ENCODE peak calls at places on chromosomes 16 and 17, in nine cellular contexts. Q is LHCN-M2; B is ACHN; H is activated naive CD4-positive, alpha-beta T cell treated with anti-CD3 and anti-CD28 coated beads for 36 hours; U is activated CD8-positive, alpha-beta T cell treated with anti-CD3 and anti-CD28 coated beads for 36 hours; E is right lobe of liver; G is foreskin fibroblast; K is Ammon's horn; L is amygdala. C is an unnamed sample.

GRCh38 chr17:29345066-29345465 is 45.1 kb upstream of the TAOK1 start:
- DNase-seq in Q (no peak), G (no peak), B (no peak), H (no peak), K (no peak), E (no peak), L (no peak), U (no peak), C (no peak)

GRCh38 chr17:42538482-42538881 is 2.4 kb downstream of the NAGLU start:
- DNase-seq in G (no peak), H (no peak), Q (no peak), K (no peak), L (no peak), B (no peak), E (no peak), U (no peak), C (no peak)

GRCh38 chr17:28416703-28417311 is 10.8 kb upstream of the SLC46A1 start:
- DNase-seq in E (peak; percentile 62), L (no peak), Q (peak; percentile 52), H (peak; percentile 76), K (peak; percentile 58), B (peak; percentile 68), U (peak; percentile 72), G (peak; percentile 32), C (no peak)

GRCh38 chr16:17149904-17150483 is 320.8 kb downstream of the XYLT1 start:
- DNase-seq in Q (no peak), H (no peak), B (no peak), E (no peak), U (no peak), G (no peak), K (no peak), L (no peak), C (no peak)

GRCh38 chr17:42289863-42290165 is 1.5 kb downstream of the STAT5A start:
- DNase-seq in K (no peak), G (no peak), E (no peak), H (peak; percentile 74), B (no peak), Q (no peak), L (no peak), U (peak; percentile 82), C (peak; percentile 37)

GRCh38 chr17:68511671-68512246 is 471 bp upstream of the PRKAR1A start:
- DNase-seq in E (peak; percentile 86), Q (peak; percentile 72), H (peak; percentile 58), G (peak; percentile 71), U (peak; percentile 79), B (peak; percentile 65), L (peak; percentile 80), K (peak; percentile 83), C (peak; percentile 13)

GRCh38 chr17:43917348-43918025 is 10.2 kb upstream of the MPP2 start:
- DNase-seq in U (peak; percentile 65), B (no peak), G (no peak), K (peak; percentile 57), Q (no peak), L (peak; percentile 19), E (peak; percentile 57), H (peak; percentile 73), C (peak; percentile 22)

GRCh38 chr16:11460820-11461594 is 115.7 kb downstream of the RMI2 start:
- DNase-seq in Q (no peak), L (no peak), G (no peak), H (no peak), K (no peak), U (no peak), E (no peak), B (no peak), C (no peak)

GRCh38 chr17:81153340-81153803 is 11.9 kb upstream of the PVALEF start:
- DNase-seq in L (peak; percentile 84), H (no peak), B (no peak), G (peak; percentile 21), Q (peak; percentile 85), K (peak; percentile 93), U (no peak), E (no peak), C (no peak)

GRCh38 chr17:76189741-76190140 is 48.7 kb upstream of the FOXJ1 start:
- DNase-seq in K (no peak), B (no peak), H (no peak), G (no peak), L (no peak), Q (no peak), E (no peak), U (no peak), C (no peak)

GRCh38 chr17:64506576-64507417 is at the start of gene CEP95:
- DNase-seq in Q (peak; percentile 97), H (peak; percentile 95), U (peak; percentile 98), K (peak; percentile 96), L (peak; percentile 97), B (peak; percentile 95), G (peak; percentile 98), E (peak; percentile 93), C (peak; percentile 90)

GRCh38 chr17:9902116-9902515 is 3.0 kb downstream of the RCVRN start:
- DNase-seq in K (no peak), L (no peak), U (no peak), Q (no peak), B (no peak), H (no peak), E (no peak), G (no peak), C (no peak)

GRCh38 chr17:48722924-48723554 is at the start of gene PRAC2:
- DNase-seq in G (no peak), Q (no peak), E (no peak), H (no peak), U (no peak), K (no peak), B (no peak), L (no peak), C (no peak)

GRCh38 chr17:2238432-2239169 is 65.0 kb downstream of the SMG6 start:
- DNase-seq in K (peak; percentile 85), G (no peak), L (peak; percentile 41), Q (no peak), E (no peak), H (no peak), B (no peak), U (no peak), C (no peak)

GRCh38 chr17:6544770-6545169 is 11.6 kb downstream of the PITPNM3 start:
- DNase-seq in L (no peak), Q (no peak), E (no peak), B (no peak), G (no peak), U (no peak), H (no peak), K (no peak), C (no peak)

GRCh38 chr16:12801511-12802042 is 2.1 kb downstream of the CPPED1 start:
- DNase-seq in B (no peak), H (no peak), E (no peak), G (peak; percentile 91), Q (peak; percentile 92), L (no peak), K (peak; percentile 47), U (peak; percentile 60), C (no peak)

GRCh38 chr17:3512512-3513171 is 36.8 kb downstream of the ASPA start:
- DNase-seq in Q (peak; percentile 18), U (no peak), L (peak; percentile 83), H (no peak), B (no peak), E (peak; percentile 64), K (peak; percentile 94), G (peak; percentile 59), C (no peak)

GRCh38 chr16:30551781-30552180 is 6.4 kb downstream of the ZNF764 start:
- DNase-seq in K (no peak), L (no peak), U (peak; percentile 73), Q (no peak), E (no peak), G (no peak), B (no peak), H (peak; percentile 74), C (peak; percentile 46)

GRCh38 chr16:17460890-17461289 is 9.9 kb downstream of the XYLT1 start:
- DNase-seq in L (no peak), K (no peak), E (no peak), U (no peak), B (no peak), H (no peak), G (no peak), Q (no peak), C (no peak)

GRCh38 chr17:63647065-63647725 is 25.0 kb downstream of the MAP3K3 start:
- DNase-seq in K (no peak), L (no peak), G (no peak), H (no peak), B (peak; percentile 68), Q (peak; percentile 32), U (no peak), E (no peak), C (no peak)

GRCh38 chr16:55849536-55849935 is 16.6 kb upstream of the CES1 start:
- DNase-seq in B (no peak), H (no peak), G (no peak), E (no peak), U (no peak), K (no peak), L (no peak), Q (no peak), C (no peak)